ENCODE peak calls at places on chromosomes 4 and X, in seven cellular contexts. O is HCT116, W is GM23248, Z is PC-3, I is hepatocyte, D is MM.1S, K is GM23338. H is an unnamed sample. For H3K4me1, the result is how much of the 10 kb centered on the place peaks cover.

GRCh38 chr4:16225996-16226815 is at the start of gene TAPT1:
- DNase-seq in O (no peak), W (peak), Z (peak), I (peak), D (peak), K (peak), H (peak)

GRCh38 chrX:72100824-72101351 is 30.8 kb downstream of the RTL5 start:
- DNase-seq in O (no peak), W (peak), Z (no peak), I (no peak), D (peak), K (no peak), H (no peak)

GRCh38 chr4:153205757-153206156 is 1.5 kb downstream of the TRIM2 start:
- DNase-seq in O (peak), W (peak), Z (peak), I (peak), D (no peak), K (peak), H (peak)

GRCh38 chr4:40627540-40627939 is 2.1 kb downstream of the RBM47 start:
- DNase-seq in O (no peak), W (no peak), Z (no peak), I (no peak), D (no peak), K (no peak), H (no peak)

GRCh38 chr4:40254961-40255721 is 58.3 kb downstream of the RHOH start:
- DNase-seq in O (peak), W (peak), Z (peak), I (peak), D (no peak), K (no peak), H (no peak)

GRCh38 chr4:104490096-104490769 is 4.5 kb downstream of the CXXC4 start:
- DNase-seq in O (no peak), W (no peak), Z (no peak), I (no peak), D (peak), K (peak), H (peak)

GRCh38 chrX:41029332-41029731 is 55.9 kb upstream of the USP9X start:
- DNase-seq in O (no peak), W (no peak), Z (peak), I (no peak), D (no peak), K (no peak), H (no peak)

GRCh38 chr4:184574861-184575260 is 74.4 kb downstream of the CASP3 start:
- DNase-seq in O (no peak), W (no peak), Z (no peak), I (no peak), D (no peak), K (no peak), H (no peak)

GRCh38 chr4:86557526-86557925 is 36.6 kb upstream of the PTPN13 start:
- DNase-seq in O (no peak), W (peak), Z (peak), I (no peak), D (peak), K (no peak), H (no peak)

GRCh38 chr4:182307746-182308145 is 64.5 kb downstream of the TENM3 start:
- DNase-seq in O (peak), W (peak), Z (peak), I (peak), D (no peak), K (no peak), H (no peak)

GRCh38 chr4:162909952-162910351 is 256.7 kb downstream of the NAF1 start:
- DNase-seq in O (no peak), W (no peak), Z (no peak), I (no peak), D (no peak), K (no peak), H (no peak)

GRCh38 chrX:8144925-8145324 is 26.1 kb downstream of the VCX2 start:
- DNase-seq in O (no peak), W (no peak), Z (no peak), I (no peak), D (no peak), K (no peak), H (no peak)

GRCh38 chr4:41061482-41062185 is 152.7 kb downstream of the APBB2 start:
- DNase-seq in O (no peak), W (peak), Z (no peak), I (no peak), D (no peak), K (no peak), H (no peak)

GRCh38 chr4:186676531-186677158 is 47.0 kb downstream of the FAT1 start:
- DNase-seq in O (no peak), W (peak), Z (peak), I (peak), D (peak), K (peak), H (peak)

GRCh38 chrX:103329991-103330390 is at the start of gene TCEAL7:
- DNase-seq in O (no peak), W (peak), Z (no peak), I (peak), D (no peak), K (peak), H (peak)

GRCh38 chrX:130176942-130177341 is 5.2 kb downstream of the RAB33A start:
- DNase-seq in O (no peak), W (no peak), Z (no peak), I (no peak), D (no peak), K (no peak), H (no peak)

GRCh38 chr4:10160280-10160856 is 43.8 kb upstream of the WDR1 start:
- DNase-seq in O (peak), W (peak), Z (peak), I (peak), D (no peak), K (peak), H (peak)

GRCh38 chr4:25800253-25800652 is 62.5 kb downstream of the SEL1L3 start:
- DNase-seq in O (no peak), W (no peak), Z (no peak), I (no peak), D (no peak), K (no peak), H (no peak)

GRCh38 chrX:97743014-97743413 is 859.3 kb downstream of the RPA4 start:
- DNase-seq in O (no peak), W (peak), Z (no peak), I (no peak), D (no peak), K (peak), H (no peak)

GRCh38 chr4:151786158-151786495 is 25.3 kb upstream of the GATB start:
- DNase-seq in O (no peak), W (no peak), Z (no peak), I (no peak), D (no peak), K (no peak), H (no peak)

GRCh38 chr4:95165926-95166524 is 382.7 kb downstream of the UNC5C start:
- DNase-seq in O (peak), W (peak), Z (peak), I (peak), D (peak), K (peak), H (peak)

GRCh38 chrX:103177561-103177960 is 37.3 kb upstream of the BEX4 start:
- DNase-seq in O (no peak), W (no peak), Z (no peak), I (no peak), D (no peak), K (no peak), H (no peak)

GRCh38 chr4:156557962-156558361 is 413.6 kb downstream of the PDGFC start:
- DNase-seq in O (no peak), W (no peak), Z (no peak), I (no peak), D (no peak), K (no peak), H (no peak)

GRCh38 chrX:81957900-81958545 is 756.1 kb downstream of the SH3BGRL start:
- DNase-seq in O (no peak), W (peak), Z (peak), I (peak), D (peak), K (peak), H (peak)

GRCh38 chr4:120659626-120660170 is 262.8 kb downstream of the PRDM5 start:
- DNase-seq in O (no peak), W (no peak), Z (no peak), I (no peak), D (no peak), K (no peak), H (no peak)

GRCh38 chrX:861335-861890 is 230.8 kb downstream of the SHOX start:
- DNase-seq in O (no peak), W (no peak), Z (no peak), I (no peak), D (no peak), K (no peak), H (no peak)

GRCh38 chrX:131262738-131263679 is 26.1 kb downstream of the IGSF1 start:
- DNase-seq in O (peak), W (peak), Z (peak), I (peak), D (peak), K (peak), H (peak)

DNA sequence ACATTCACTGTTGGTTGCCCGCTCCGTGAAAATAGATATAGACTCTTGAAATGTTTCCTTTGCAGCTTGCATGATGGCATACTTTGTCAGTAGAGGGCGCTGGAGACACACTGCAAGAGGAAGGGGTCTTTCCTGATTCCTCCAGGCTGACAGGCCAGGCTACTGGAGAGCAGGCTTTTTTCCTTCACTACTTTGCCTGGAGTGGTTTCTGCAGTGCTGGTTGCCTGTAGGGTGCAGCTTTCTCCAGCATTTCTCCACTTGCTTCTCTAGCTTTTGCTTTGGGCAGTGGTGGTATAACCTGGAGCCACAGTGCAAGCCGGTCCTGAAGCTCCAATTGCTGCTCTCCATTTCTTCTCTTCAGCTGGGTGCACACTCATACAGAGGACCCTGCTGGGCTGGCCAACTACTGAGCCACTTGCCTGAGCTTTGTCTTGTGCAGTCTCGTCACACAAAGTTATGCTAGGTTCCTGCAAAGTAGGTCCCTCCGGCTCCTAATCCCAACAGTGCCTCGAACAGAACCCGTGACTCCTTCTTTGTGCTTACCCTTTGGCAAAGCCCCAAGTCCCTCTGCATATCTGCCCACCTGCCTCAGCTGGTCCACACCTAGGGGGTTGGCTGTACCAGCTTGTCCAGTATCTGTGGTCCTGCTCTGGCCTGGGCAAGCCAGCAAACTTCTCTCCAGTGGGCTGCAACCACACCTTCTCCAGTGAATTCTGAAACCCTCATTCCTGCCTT is 46.3 kb downstream of the RASSF6 start:
- DNase-seq in O (peak), W (peak), Z (peak), I (peak), D (peak), K (peak), H (peak)
- H3K4me1 ChIP-seq in O (under half), W (under half), Z (under half), I (under half), D (under half), K (under half), H (under half)

GRCh38 chrX:2584659-2585470 is 84.1 kb upstream of the DHRSX start:
- DNase-seq in O (no peak), W (no peak), Z (no peak), I (no peak), D (no peak), K (peak), H (peak)
- TF ChIP-seq EZH2 in O (no peak), W (peak), Z (no peak), I (peak), D (no peak), K (no peak), H (no peak)

GRCh38 chr4:2798399-2799301 is 5.8 kb downstream of the SH3BP2 start:
- DNase-seq in O (no peak), W (no peak), Z (no peak), I (no peak), D (no peak), K (no peak), H (peak)

GRCh38 chr4:2796261-2797187 is 3.6 kb downstream of the SH3BP2 start:
- DNase-seq in O (no peak), W (peak), Z (peak), I (peak), D (no peak), K (no peak), H (peak)

GRCh38 chr4:2797188-2797544 is 4.3 kb downstream of the SH3BP2 start:
- DNase-seq in O (no peak), W (no peak), Z (no peak), I (peak), D (no peak), K (no peak), H (peak)

GRCh38 chr4:2799444-2799911 is 6.6 kb downstream of the SH3BP2 start:
- DNase-seq in O (no peak), W (no peak), Z (no peak), I (no peak), D (no peak), K (no peak), H (peak)

DNA sequence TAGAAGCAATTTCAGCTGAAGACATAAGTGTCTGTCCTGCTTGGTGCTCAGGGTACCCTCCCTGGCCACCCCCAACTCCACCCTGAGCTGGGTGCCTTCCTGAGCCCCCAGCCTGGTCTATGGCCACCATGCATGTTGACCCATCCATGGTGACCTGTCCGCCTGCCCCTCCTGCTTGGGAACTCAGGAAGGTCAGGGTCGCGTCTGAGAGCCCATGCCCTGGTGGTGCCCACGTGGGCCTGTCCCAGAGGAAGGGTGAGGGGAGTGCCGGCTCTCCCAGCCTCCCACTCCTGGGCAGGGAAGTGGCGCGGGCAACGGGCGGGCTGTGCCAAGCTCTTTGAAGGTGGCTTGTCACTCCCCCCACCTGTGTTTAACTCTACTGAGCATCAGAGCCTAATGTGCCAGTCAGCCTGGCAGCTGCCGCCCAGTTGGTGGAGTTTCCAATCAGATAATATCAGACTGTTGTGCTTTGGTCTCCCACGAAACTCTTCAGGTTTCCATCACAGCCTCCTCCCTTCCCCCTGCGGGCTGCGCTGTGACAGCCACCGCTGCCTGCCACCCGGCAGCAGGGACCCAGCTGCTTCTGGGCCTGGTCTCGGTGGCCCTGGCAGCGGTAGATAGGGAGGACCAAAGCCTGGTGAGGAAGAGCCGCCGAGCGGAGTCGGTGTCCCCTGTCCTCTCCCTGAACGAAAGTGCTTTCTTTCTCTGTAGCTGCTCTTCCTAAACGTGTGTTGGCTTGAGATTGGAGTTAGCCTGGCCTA is 4.8 kb downstream of the SH3BP2 start:
- DNase-seq in O (no peak), W (no peak), Z (no peak), I (no peak), D (no peak), K (no peak), H (peak)
- TF ChIP-seq EZH2phosphoT487 in O (no peak), W (no peak), Z (no peak), I (no peak), D (no peak), K (no peak), H (no peak)

GRCh38 chr4:621296-622070 is 3.9 kb upstream of the PDE6B start:
- DNase-seq in O (no peak), W (no peak), Z (no peak), I (no peak), D (no peak), K (no peak), H (no peak)
- H3K4me1 ChIP-seq in O (under half), W (under half), Z (under half), I (under half), D (under half), K (under half), H (under half)

DNA sequence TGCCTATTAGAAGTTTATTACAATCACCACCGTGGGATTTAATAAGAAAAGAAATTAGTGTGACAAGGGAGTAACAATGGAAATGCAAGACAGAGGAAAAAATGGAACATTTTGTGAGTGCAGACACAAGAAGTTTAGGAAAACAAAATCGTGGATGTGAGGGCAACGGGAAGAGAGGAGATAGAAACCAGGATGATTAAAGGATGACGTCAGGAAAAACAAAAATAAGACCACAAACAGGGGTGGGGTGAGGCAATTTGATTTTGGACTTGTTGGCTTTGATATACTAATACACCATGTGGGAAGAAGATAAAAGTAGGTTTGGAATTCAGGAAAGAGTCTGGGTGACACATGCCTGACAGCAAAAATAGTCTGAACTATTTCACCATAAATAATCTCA is 38.2 kb upstream of the GPM6A start:
- DNase-seq in O (no peak), W (no peak), Z (no peak), I (no peak), D (no peak), K (no peak), H (no peak)
- TF ChIP-seq EZH2 in O (no peak), W (no peak), Z (no peak), I (no peak), D (no peak), K (no peak), H (no peak)

DNA sequence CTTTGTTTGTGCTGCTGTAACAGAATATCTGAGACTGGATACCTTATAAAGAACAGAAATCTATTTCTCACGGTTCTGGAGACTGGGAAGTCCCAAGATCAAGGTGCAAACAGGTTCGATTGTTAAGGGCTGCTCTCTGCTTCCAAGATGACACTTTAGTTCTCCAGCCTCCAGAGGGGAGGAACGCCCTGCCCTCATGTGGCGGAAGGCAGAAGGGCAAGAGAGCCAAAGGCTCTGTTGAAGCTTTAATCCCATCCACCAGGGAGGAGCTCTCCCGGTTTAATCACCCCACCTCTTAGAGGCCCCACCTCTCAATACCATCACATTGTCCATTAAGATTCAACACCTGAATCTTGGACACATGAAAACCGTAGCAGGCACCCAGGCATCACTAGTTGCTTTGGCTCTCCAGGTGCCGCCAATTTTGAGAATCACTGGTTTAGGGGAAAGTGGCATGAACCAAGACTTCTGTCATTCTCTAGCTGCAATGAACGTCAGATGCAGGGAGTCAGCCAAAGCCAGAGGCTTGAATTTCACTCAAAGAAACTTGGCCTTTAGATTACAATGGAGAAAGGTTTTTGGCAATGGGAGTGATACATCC is 15.6 kb downstream of the FHL1 start:
- DNase-seq in O (peak), W (peak), Z (peak), I (peak), D (peak), K (peak), H (peak)
- TF ChIP-seq EZH2phosphoT487 in O (no peak), W (no peak), Z (no peak), I (no peak), D (no peak), K (no peak), H (no peak)

GRCh38 chr4:108141213-108142045 is 27.3 kb downstream of the LEF1 start:
- DNase-seq in O (no peak), W (no peak), Z (no peak), I (no peak), D (no peak), K (peak), H (no peak)
- H3K4me1 ChIP-seq in O (under half), W (under half), Z (under half), I (under half), D (under half), K (under half), H (under half)

GRCh38 chr4:8699479-8700145 is 107.0 kb downstream of the CPZ start:
- DNase-seq in O (no peak), W (no peak), Z (no peak), I (no peak), D (no peak), K (no peak), H (no peak)

GRCh38 chr4:8702020-8702495 is 109.5 kb downstream of the CPZ start:
- DNase-seq in O (no peak), W (no peak), Z (no peak), I (no peak), D (no peak), K (no peak), H (no peak)

GRCh38 chr4:8701101-8702019 is 108.8 kb downstream of the CPZ start:
- DNase-seq in O (no peak), W (no peak), Z (no peak), I (no peak), D (no peak), K (no peak), H (no peak)

GRCh38 chr4:8699063-8699385 is 106.5 kb downstream of the CPZ start:
- DNase-seq in O (no peak), W (no peak), Z (no peak), I (no peak), D (no peak), K (no peak), H (no peak)

GRCh38 chr4:8700576-8700975 is 108.0 kb downstream of the CPZ start:
- DNase-seq in O (no peak), W (peak), Z (no peak), I (no peak), D (no peak), K (no peak), H (no peak)
- TF ChIP-seq EZH2 in O (no peak), W (peak), Z (no peak), I (no peak), D (no peak), K (no peak), H (no peak)

H was measured in neural progenitor cell.